ENCODE peak calls at places on chromosomes 6 and 20, in eight cellular contexts. One of them, this sample, is unnamed.
A peak's percentile ranks its signal among the peaks of the same experiment; 100 is the strongest.

GRCh38 chr6:44004625-44005506 is 122.4 kb downstream of the MRPL14 start:
- DNase-seq in amniotic stem cell: no peak
- DNase-seq in iris pigment epithelial cell: no peak
- DNase-seq in omental fat pad: no peak
- DNase-seq in epithelial cell of prostate: no peak
- DNase-seq in glutamatergic neuron: no peak
- DNase-seq in amniotic epithelial cell: no peak
- DNase-seq in coronary artery: no peak
- DNase-seq in this sample: no peak

GRCh38 chr6:1027109-1027794 is 284.6 kb upstream of the FOXQ1 start:
- DNase-seq in amniotic stem cell: no peak
- DNase-seq in iris pigment epithelial cell: peak; percentile 65
- DNase-seq in coronary artery: peak; percentile 55
- DNase-seq in epithelial cell of prostate: no peak
- DNase-seq in amniotic epithelial cell: peak; percentile 37
- DNase-seq in omental fat pad: no peak
- DNase-seq in glutamatergic neuron: no peak
- DNase-seq in this sample: peak; percentile 52

GRCh38 chr20:47336013-47336754 is 20.3 kb downstream of the ZMYND8 start:
- DNase-seq in coronary artery: peak; percentile 87
- DNase-seq in epithelial cell of prostate: no peak
- DNase-seq in amniotic stem cell: no peak
- DNase-seq in amniotic epithelial cell: peak; percentile 96
- DNase-seq in glutamatergic neuron: no peak
- DNase-seq in iris pigment epithelial cell: peak; percentile 83
- DNase-seq in omental fat pad: no peak
- DNase-seq in this sample: peak; percentile 66

GRCh38 chr6:71107935-71108420 is 151.1 kb upstream of the B3GAT2 start:
- DNase-seq in iris pigment epithelial cell: peak; percentile 86
- DNase-seq in amniotic epithelial cell: peak; percentile 85
- DNase-seq in glutamatergic neuron: no peak
- DNase-seq in epithelial cell of prostate: peak; percentile 22
- DNase-seq in amniotic stem cell: peak; percentile 1
- DNase-seq in coronary artery: no peak
- DNase-seq in omental fat pad: no peak
- DNase-seq in this sample: peak; percentile 20

GRCh38 chr20:24149881-24150307 is 161.3 kb upstream of the GGTLC1 start:
- DNase-seq in omental fat pad: no peak
- DNase-seq in coronary artery: no peak
- DNase-seq in amniotic epithelial cell: no peak
- DNase-seq in iris pigment epithelial cell: no peak
- DNase-seq in epithelial cell of prostate: no peak
- DNase-seq in glutamatergic neuron: peak; percentile 66
- DNase-seq in amniotic stem cell: no peak
- DNase-seq in this sample: no peak

GRCh38 chr20:62485062-62485700 is 9.4 kb upstream of the GATA5 start:
- DNase-seq in epithelial cell of prostate: no peak
- DNase-seq in coronary artery: no peak
- DNase-seq in glutamatergic neuron: no peak
- DNase-seq in iris pigment epithelial cell: peak; percentile 16
- DNase-seq in amniotic stem cell: no peak
- DNase-seq in omental fat pad: no peak
- DNase-seq in amniotic epithelial cell: peak; percentile 91
- DNase-seq in this sample: no peak

GRCh38 chr20:5181955-5182354 is 55.1 kb downstream of the CDS2 start:
- DNase-seq in omental fat pad: no peak
- DNase-seq in iris pigment epithelial cell: peak; percentile 77
- DNase-seq in amniotic epithelial cell: peak; percentile 86
- DNase-seq in epithelial cell of prostate: no peak
- DNase-seq in amniotic stem cell: no peak
- DNase-seq in coronary artery: no peak
- DNase-seq in glutamatergic neuron: no peak
- DNase-seq in this sample: no peak

GRCh38 chr6:436308-437041 is 44.9 kb downstream of the IRF4 start:
- DNase-seq in epithelial cell of prostate: no peak
- DNase-seq in coronary artery: no peak
- DNase-seq in amniotic stem cell: no peak
- DNase-seq in iris pigment epithelial cell: peak; percentile 91
- DNase-seq in omental fat pad: no peak
- DNase-seq in glutamatergic neuron: no peak
- DNase-seq in amniotic epithelial cell: no peak
- DNase-seq in this sample: peak; percentile 61